ENCODE peak calls at places on chromosomes 11 and 22, in four cellular contexts. One of them, this sample, is unnamed.

GRCh38 chr11:102223859-102224258 is 93.4 kb upstream of the BIRC3 start:
- DNase-seq in OCI-LY7: no peak
- DNase-seq in fibroblast of lung: peak; percentile 17
- DNase-seq in cardiac fibroblast: peak; percentile 72
- DNase-seq in this sample: no peak

GRCh38 chr11:72951193-72951592 is 137.0 kb downstream of the ATG16L2 start:
- DNase-seq in OCI-LY7: no peak
- DNase-seq in fibroblast of lung: no peak
- DNase-seq in cardiac fibroblast: peak; percentile 78
- DNase-seq in this sample: no peak

GRCh38 chr11:122795281-122795680 is 43.0 kb upstream of the CRTAM start:
- DNase-seq in OCI-LY7: no peak
- DNase-seq in fibroblast of lung: no peak
- DNase-seq in cardiac fibroblast: no peak
- DNase-seq in this sample: no peak

GRCh38 chr22:28759861-28760560 is 12.5 kb upstream of the CCDC117 start:
- DNase-seq in OCI-LY7: peak; percentile 25
- DNase-seq in fibroblast of lung: peak; percentile 9
- DNase-seq in cardiac fibroblast: no peak
- DNase-seq in this sample: peak; percentile 13

GRCh38 chr22:41963453-41964105 is 5.7 kb upstream of the SEPTIN3 start:
- DNase-seq in OCI-LY7: no peak
- DNase-seq in fibroblast of lung: peak; percentile 60
- DNase-seq in cardiac fibroblast: peak; percentile 89
- DNase-seq in this sample: no peak

GRCh38 chr11:48006301-48006992 is 26.1 kb downstream of the PTPRJ start:
- DNase-seq in OCI-LY7: no peak
- DNase-seq in fibroblast of lung: peak; percentile 82
- DNase-seq in cardiac fibroblast: peak; percentile 71
- DNase-seq in this sample: peak; percentile 88

GRCh38 chr11:5808500-5809121 is at the start of gene OR52N2:
- DNase-seq in OCI-LY7: peak; percentile 74
- DNase-seq in fibroblast of lung: peak; percentile 48
- DNase-seq in cardiac fibroblast: peak; percentile 82
- DNase-seq in this sample: peak; percentile 81

GRCh38 chr11:61356701-61357100 is 5.0 kb downstream of the CYB561A3 start:
- DNase-seq in OCI-LY7: peak; percentile 44
- DNase-seq in fibroblast of lung: no peak
- DNase-seq in cardiac fibroblast: no peak
- DNase-seq in this sample: no peak

GRCh38 chr11:57131080-57131790 is 50.5 kb upstream of the LRRC55 start:
- DNase-seq in OCI-LY7: no peak
- DNase-seq in fibroblast of lung: peak; percentile 10
- DNase-seq in cardiac fibroblast: peak; percentile 34
- DNase-seq in this sample: peak; percentile 8

GRCh38 chr22:21686634-21687393 is 21.0 kb downstream of the PPIL2 start:
- DNase-seq in OCI-LY7: no peak
- DNase-seq in fibroblast of lung: no peak
- DNase-seq in cardiac fibroblast: no peak
- DNase-seq in this sample: no peak

GRCh38 chr11:12454782-12455181 is 77.4 kb downstream of the PARVA start:
- DNase-seq in OCI-LY7: no peak
- DNase-seq in fibroblast of lung: peak; percentile 34
- DNase-seq in cardiac fibroblast: no peak
- DNase-seq in this sample: no peak

GRCh38 chr11:12683857-12684256 is 9.6 kb downstream of the TEAD1 start:
- DNase-seq in OCI-LY7: no peak
- DNase-seq in fibroblast of lung: peak; percentile 71
- DNase-seq in cardiac fibroblast: peak; percentile 48
- DNase-seq in this sample: no peak

GRCh38 chr11:43504316-43504950 is 145.7 kb downstream of the TTC17 start:
- DNase-seq in OCI-LY7: peak; percentile 4
- DNase-seq in fibroblast of lung: peak; percentile 7
- DNase-seq in cardiac fibroblast: peak; percentile 15
- DNase-seq in this sample: peak; percentile 29

GRCh38 chr22:27086728-27087450 is 429.5 kb downstream of the MIAT start:
- DNase-seq in OCI-LY7: no peak
- DNase-seq in fibroblast of lung: no peak
- DNase-seq in cardiac fibroblast: no peak
- DNase-seq in this sample: no peak

GRCh38 chr11:45660717-45661416 is 4.6 kb downstream of the CHST1 start:
- DNase-seq in OCI-LY7: no peak
- DNase-seq in fibroblast of lung: no peak
- DNase-seq in cardiac fibroblast: no peak
- DNase-seq in this sample: no peak

GRCh38 chr22:38973289-38974169 is 8.6 kb upstream of the APOBEC3B start:
- DNase-seq in OCI-LY7: peak; percentile 75
- DNase-seq in fibroblast of lung: peak; percentile 16
- DNase-seq in cardiac fibroblast: peak; percentile 49
- DNase-seq in this sample: peak; percentile 71

GRCh38 chr22:25148149-25148691 is 51.4 kb upstream of the CRYBB3 start:
- DNase-seq in OCI-LY7: no peak
- DNase-seq in fibroblast of lung: no peak
- DNase-seq in cardiac fibroblast: peak; percentile 31
- DNase-seq in this sample: no peak

GRCh38 chr11:61345170-61345610 is 12.2 kb downstream of the TKFC start:
- DNase-seq in OCI-LY7: no peak
- DNase-seq in fibroblast of lung: no peak
- DNase-seq in cardiac fibroblast: no peak
- DNase-seq in this sample: no peak

GRCh38 chr11:125062931-125063428 is at the start of gene SLC37A2:
- DNase-seq in OCI-LY7: peak; percentile 60
- DNase-seq in fibroblast of lung: peak; percentile 61
- DNase-seq in cardiac fibroblast: peak; percentile 67
- DNase-seq in this sample: peak; percentile 87
- TF ChIP-seq CTCF in OCI-LY7: no peak
- TF ChIP-seq CTCF in fibroblast of lung: no peak
- TF ChIP-seq CTCF in cardiac fibroblast: no peak
- TF ChIP-seq CTCF in this sample: no peak

GRCh38 chr11:128902515-128903066 is 11.4 kb downstream of the KCNJ5 start:
- DNase-seq in OCI-LY7: no peak
- DNase-seq in fibroblast of lung: peak; percentile 84
- DNase-seq in cardiac fibroblast: no peak
- DNase-seq in this sample: no peak

GRCh38 chr11:128904303-128904871 is 13.2 kb downstream of the KCNJ5 start:
- DNase-seq in OCI-LY7: no peak
- DNase-seq in fibroblast of lung: no peak
- DNase-seq in cardiac fibroblast: no peak
- DNase-seq in this sample: no peak

GRCh38 chr11:128904872-128905344 is 13.8 kb downstream of the KCNJ5 start:
- DNase-seq in OCI-LY7: no peak
- DNase-seq in fibroblast of lung: peak; percentile 68
- DNase-seq in cardiac fibroblast: no peak
- DNase-seq in this sample: peak; percentile 13

GRCh38 chr11:128901655-128902514 is 10.7 kb downstream of the KCNJ5 start:
- DNase-seq in OCI-LY7: no peak
- DNase-seq in fibroblast of lung: no peak
- DNase-seq in cardiac fibroblast: no peak
- DNase-seq in this sample: no peak

DNA sequence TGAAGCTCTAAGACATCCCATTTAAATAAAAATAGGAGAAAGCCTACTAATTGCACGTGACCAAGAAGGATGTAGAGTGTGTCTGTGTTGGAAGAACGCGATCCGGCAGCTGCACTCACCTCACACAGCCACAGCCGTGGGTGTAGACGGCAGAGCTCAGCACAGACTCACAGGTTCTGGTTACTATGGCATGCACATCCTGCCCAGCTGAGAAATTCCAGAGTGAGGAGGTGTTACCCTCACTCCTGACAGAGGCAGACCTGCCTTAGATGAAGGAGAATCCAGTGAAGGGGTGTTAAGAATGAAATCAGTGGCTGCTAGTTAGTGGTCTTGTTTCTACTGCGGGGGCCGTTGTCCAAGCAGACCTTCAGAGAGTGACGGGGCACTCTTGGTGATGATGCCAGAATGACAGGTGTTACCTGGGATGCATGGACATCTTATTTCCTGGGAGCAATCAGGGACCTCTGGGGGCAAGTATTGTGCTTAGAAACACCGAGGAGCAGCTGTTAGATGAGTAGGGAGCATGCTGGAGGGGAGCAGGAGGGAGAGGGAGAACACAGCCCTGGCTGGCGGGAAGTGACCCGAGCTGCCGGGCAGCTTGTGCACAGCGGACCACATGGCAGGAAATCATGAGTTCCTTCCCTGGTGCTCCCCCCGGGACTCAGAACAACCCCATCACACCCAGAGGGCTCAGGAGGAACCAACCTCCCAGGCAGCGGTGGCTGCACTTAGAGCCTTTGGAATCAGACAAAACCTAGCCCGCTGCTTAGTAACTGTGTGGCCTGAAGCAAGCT is 12.3 kb downstream of the KCNJ5 start:
- DNase-seq in OCI-LY7: no peak
- DNase-seq in fibroblast of lung: peak; percentile 91
- DNase-seq in cardiac fibroblast: no peak
- DNase-seq in this sample: no peak
- H3K4me3 ChIP-seq in OCI-LY7: no peak overlapping the region
- H3K4me3 ChIP-seq in fibroblast of lung: no peak overlapping the region
- H3K4me3 ChIP-seq in cardiac fibroblast: no peak overlapping the region
- H3K4me3 ChIP-seq in this sample: no peak overlapping the region

GRCh38 chr11:31340903-31341572 is 28.5 kb downstream of the DCDC1 start:
- DNase-seq in OCI-LY7: peak; percentile 24
- DNase-seq in fibroblast of lung: peak; percentile 27
- DNase-seq in cardiac fibroblast: peak; percentile 52
- DNase-seq in this sample: peak; percentile 46
- TF ChIP-seq CTCF in OCI-LY7: peak; percentile 79
- TF ChIP-seq CTCF in fibroblast of lung: peak; percentile 75
- TF ChIP-seq CTCF in cardiac fibroblast: peak; percentile 69
- TF ChIP-seq CTCF in this sample: peak; percentile 70

GRCh38 chr11:15956302-15956701 is 400.0 kb downstream of the SOX6 start:
- DNase-seq in OCI-LY7: no peak
- DNase-seq in fibroblast of lung: no peak
- DNase-seq in cardiac fibroblast: no peak
- DNase-seq in this sample: no peak
- H3K4me3 ChIP-seq in OCI-LY7: no peak overlapping the region
- H3K4me3 ChIP-seq in fibroblast of lung: no peak overlapping the region
- H3K4me3 ChIP-seq in cardiac fibroblast: no peak overlapping the region
- H3K4me3 ChIP-seq in this sample: no peak overlapping the region

DNA sequence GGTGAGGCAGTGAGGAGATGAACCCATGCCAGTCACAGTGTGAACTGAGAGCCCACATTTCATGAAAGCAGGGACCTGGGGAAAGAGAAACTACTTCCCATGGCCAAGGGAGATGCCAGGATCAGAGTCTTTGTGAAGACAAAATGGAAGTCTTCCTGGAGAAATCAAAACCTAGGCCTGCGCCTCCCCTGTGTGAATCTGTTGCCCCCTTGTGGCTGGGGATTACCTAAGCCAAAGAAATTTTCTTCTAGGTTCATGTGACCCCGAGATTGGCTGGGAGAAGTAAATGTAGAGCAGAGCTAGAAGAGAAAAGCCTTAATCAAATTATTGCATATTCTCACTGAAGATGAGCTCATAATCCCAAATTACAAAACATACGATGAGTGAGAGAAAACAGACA is 1075.3 kb downstream of the TBC1D22A start:
- DNase-seq in OCI-LY7: peak; percentile 65
- DNase-seq in fibroblast of lung: peak; percentile 1
- DNase-seq in cardiac fibroblast: peak; percentile 13
- DNase-seq in this sample: peak; percentile 38
- TF ChIP-seq CTCF in OCI-LY7: peak; percentile 86
- TF ChIP-seq CTCF in fibroblast of lung: peak; percentile 30
- TF ChIP-seq CTCF in cardiac fibroblast: peak; percentile 39
- TF ChIP-seq CTCF in this sample: peak; percentile 27

GRCh38 chr11:118151421-118151820 is 1.2 kb downstream of the SCN4B start:
- DNase-seq in OCI-LY7: no peak
- DNase-seq in fibroblast of lung: peak; percentile 63
- DNase-seq in cardiac fibroblast: no peak
- DNase-seq in this sample: no peak
- H3K4me3 ChIP-seq in OCI-LY7: no peak overlapping the region
- H3K4me3 ChIP-seq in fibroblast of lung: no peak overlapping the region
- H3K4me3 ChIP-seq in cardiac fibroblast: no peak overlapping the region
- H3K4me3 ChIP-seq in this sample: no peak overlapping the region

GRCh38 chr11:1553808-1554594 is 18.1 kb downstream of the DUSP8 start:
- DNase-seq in OCI-LY7: no peak
- DNase-seq in fibroblast of lung: no peak
- DNase-seq in cardiac fibroblast: no peak
- DNase-seq in this sample: no peak
- TF ChIP-seq CTCF in OCI-LY7: no peak
- TF ChIP-seq CTCF in fibroblast of lung: no peak
- TF ChIP-seq CTCF in cardiac fibroblast: no peak
- TF ChIP-seq CTCF in this sample: no peak